ENCODE peak calls at places on chromosomes 13 and 19, in seven cellular contexts. V, I, P, B, M, L and F are unnamed samples.

GRCh38 chr19:51138549-51138979 is 3.5 kb upstream of the SIGLEC7 start:
- DNase-seq in V (no peak), I (no peak), P (no peak), B (no peak), M (no peak), L (no peak), F (no peak)

GRCh38 chr13:64855506-64855905 is 2374.6 kb downstream of the PCDH9 start:
- DNase-seq in V (no peak), I (peak), P (no peak), B (no peak), M (peak), L (no peak), F (no peak)

GRCh38 chr19:11321206-11322126 is 18.0 kb downstream of the RAB3D start:
- DNase-seq in V (no peak), I (no peak), P (no peak), B (no peak), M (no peak), L (no peak), F (no peak)

GRCh38 chr13:26719356-26719945 is 41.1 kb downstream of the GPR12 start:
- DNase-seq in V (no peak), I (peak), P (no peak), B (no peak), M (peak), L (no peak), F (no peak)

GRCh38 chr19:30144242-30144758 is 202.3 kb downstream of the URI1 start:
- DNase-seq in V (no peak), I (no peak), P (no peak), B (no peak), M (no peak), L (no peak), F (no peak)

GRCh38 chr19:14015454-14016035 is 9.4 kb upstream of the RFX1 start:
- DNase-seq in V (no peak), I (no peak), P (no peak), B (no peak), M (no peak), L (peak), F (no peak)

GRCh38 chr13:65112123-65113075 is 2117.7 kb downstream of the PCDH9 start:
- DNase-seq in V (no peak), I (peak), P (no peak), B (no peak), M (no peak), L (no peak), F (no peak)

GRCh38 chr13:112972867-112973576 is 4.0 kb downstream of the MCF2L start:
- DNase-seq in V (no peak), I (no peak), P (no peak), B (no peak), M (no peak), L (no peak), F (no peak)

GRCh38 chr13:52454459-52454824 is 836 bp upstream of the CKAP2 start:
- DNase-seq in V (no peak), I (peak), P (no peak), B (peak), M (peak), L (peak), F (no peak)

GRCh38 chr19:47899335-47899734 is 13.2 kb upstream of the SULT2A1 start:
- DNase-seq in V (no peak), I (no peak), P (no peak), B (no peak), M (no peak), L (no peak), F (no peak)

GRCh38 chr19:24032651-24033050 is 54.3 kb upstream of the ZNF254 start:
- DNase-seq in V (no peak), I (no peak), P (no peak), B (no peak), M (no peak), L (no peak), F (no peak)

GRCh38 chr19:35755550-35756371 is 1.1 kb downstream of the HSPB6 start:
- DNase-seq in V (no peak), I (no peak), P (no peak), B (no peak), M (peak), L (no peak), F (peak)

GRCh38 chr19:55173717-55174409 is 6.2 kb downstream of the SYT5 start:
- DNase-seq in V (peak), I (peak), P (no peak), B (peak), M (peak), L (peak), F (peak)

GRCh38 chr13:29619995-29620394 is 24.5 kb upstream of the SLC7A1 start:
- DNase-seq in V (no peak), I (peak), P (no peak), B (no peak), M (peak), L (no peak), F (no peak)

GRCh38 chr13:32048816-32049215 is 17.2 kb downstream of the FRY start:
- DNase-seq in V (no peak), I (peak), P (no peak), B (no peak), M (no peak), L (no peak), F (no peak)

GRCh38 chr13:28494537-28494860 is 429 bp downstream of the FLT1 start:
- DNase-seq in V (peak), I (no peak), P (no peak), B (peak), M (no peak), L (no peak), F (no peak)

GRCh38 chr19:18519962-18520847 is 1.7 kb downstream of the ELL start:
- DNase-seq in V (peak), I (peak), P (no peak), B (peak), M (peak), L (peak), F (peak)

GRCh38 chr19:40225440-40226305 is 816 bp downstream of the CCNP start:
- DNase-seq in V (no peak), I (no peak), P (no peak), B (no peak), M (peak), L (no peak), F (no peak)